ENCODE peak calls at places on chromosomes 1 and 21, in seven cellular contexts. C, H, Y, Z, M, Q and O are unnamed samples.

GRCh38 chr1:8113257-8114220 is 87.4 kb upstream of the ERRFI1 start:
- DNase-seq in C (no peak), H (peak), Y (no peak), Z (no peak), M (no peak), Q (no peak), O (no peak)

GRCh38 chr1:19028110-19028509 is 71.6 kb upstream of the IFFO2 start:
- DNase-seq in C (no peak), H (peak), Y (no peak), Z (no peak), M (no peak), Q (no peak), O (no peak)

GRCh38 chr1:15966081-15966955 is 9.6 kb downstream of the ZBTB17 start:
- DNase-seq in C (no peak), H (peak), Y (no peak), Z (no peak), M (no peak), Q (no peak), O (no peak)

GRCh38 chr1:23611601-23612327 is 52.5 kb upstream of the ID3 start:
- DNase-seq in C (no peak), H (no peak), Y (no peak), Z (no peak), M (peak), Q (no peak), O (no peak)

GRCh38 chr21:20968391-20968790 is 29.8 kb upstream of the NCAM2 start:
- DNase-seq in C (no peak), H (no peak), Y (no peak), Z (no peak), M (no peak), Q (no peak), O (no peak)

GRCh38 chr1:41810446-41810845 is 108.3 kb downstream of the HIVEP3 start:
- DNase-seq in C (no peak), H (no peak), Y (peak), Z (no peak), M (peak), Q (no peak), O (no peak)

GRCh38 chr1:177969825-177970371 is at the start of gene SEC16B:
- DNase-seq in C (no peak), H (no peak), Y (no peak), Z (no peak), M (no peak), Q (no peak), O (no peak)

GRCh38 chr1:186122837-186123236 is 252.2 kb downstream of the TPR start:
- DNase-seq in C (no peak), H (no peak), Y (no peak), Z (no peak), M (no peak), Q (no peak), O (peak)

GRCh38 chr1:45306319-45306718 is 20.4 kb upstream of the HPDL start:
- DNase-seq in C (no peak), H (no peak), Y (peak), Z (no peak), M (no peak), Q (no peak), O (no peak)

GRCh38 chr1:16248603-16249534 is 11.9 kb upstream of the CPLANE2 start:
- DNase-seq in C (peak), H (peak), Y (peak), Z (peak), M (peak), Q (peak), O (no peak)

DNA sequence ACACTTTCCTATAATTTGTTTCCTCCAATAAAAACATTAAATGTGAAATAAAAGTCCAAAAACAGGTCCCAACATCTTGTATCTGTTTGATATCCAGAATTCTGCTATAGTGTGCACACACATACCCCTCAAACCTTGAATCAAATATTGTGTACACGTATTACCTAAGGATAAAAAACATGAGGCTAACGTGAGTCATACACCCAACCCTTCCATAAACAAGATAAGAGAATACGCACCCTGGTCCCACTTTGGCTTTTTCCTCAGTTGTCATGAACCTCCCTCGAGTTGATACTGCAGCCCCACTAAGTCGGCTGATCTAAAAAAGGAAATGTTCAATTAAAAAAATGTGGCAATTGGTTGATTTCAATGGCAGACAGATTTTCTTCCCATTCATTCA is 5.2 kb downstream of the KHDC4 start:
- DNase-seq in C (no peak), H (no peak), Y (no peak), Z (no peak), M (no peak), Q (no peak), O (no peak)
- H3K27ac ChIP-seq in C (no peak), H (no peak), Y (no peak), Z (no peak), M (no peak), Q (no peak), O (no peak)

GRCh38 chr1:39160703-39161102 is 43.8 kb upstream of the MACF1 start:
- DNase-seq in C (no peak), H (no peak), Y (no peak), Z (no peak), M (no peak), Q (no peak), O (no peak)
- TF ChIP-seq CTCF in C (no peak), H (no peak), Y (peak), Z (no peak), M (no peak), Q (no peak), O (no peak)

DNA sequence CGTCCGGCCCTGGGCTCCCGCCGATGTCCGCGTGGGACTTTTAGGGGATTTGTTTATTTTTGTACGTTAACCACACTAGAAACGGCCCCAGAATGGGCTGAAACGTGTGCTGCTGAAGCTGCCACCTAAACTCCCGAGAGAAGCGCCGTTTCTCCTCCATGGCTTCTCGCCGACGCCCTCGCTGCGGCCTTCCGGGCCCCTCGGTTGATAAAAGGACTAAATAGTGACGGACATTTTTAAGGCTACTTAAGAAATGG is 678 bp upstream of the PTTG1IP start:
- DNase-seq in C (no peak), H (no peak), Y (no peak), Z (no peak), M (no peak), Q (no peak), O (no peak)
- H3K27ac ChIP-seq in C (peak), H (peak), Y (peak), Z (peak), M (peak), Q (peak), O (peak)

GRCh38 chr1:209885403-209886218 is 52.4 kb upstream of the SYT14 start:
- DNase-seq in C (no peak), H (no peak), Y (no peak), Z (no peak), M (no peak), Q (no peak), O (no peak)

GRCh38 chr1:209884665-209885117 is 53.3 kb upstream of the SYT14 start:
- DNase-seq in C (no peak), H (peak), Y (peak), Z (no peak), M (peak), Q (peak), O (no peak)

GRCh38 chr1:209883341-209883971 is 54.6 kb upstream of the SYT14 start:
- DNase-seq in C (no peak), H (no peak), Y (peak), Z (no peak), M (no peak), Q (no peak), O (no peak)

GRCh38 chr1:209884249-209884648 is 53.8 kb upstream of the SYT14 start:
- DNase-seq in C (no peak), H (no peak), Y (no peak), Z (no peak), M (no peak), Q (no peak), O (no peak)

GRCh38 chr1:209886219-209886536 is 51.8 kb upstream of the SYT14 start:
- DNase-seq in C (no peak), H (no peak), Y (no peak), Z (no peak), M (no peak), Q (no peak), O (no peak)
- TF ChIP-seq CTCF in C (no peak), H (no peak), Y (no peak), Z (no peak), M (no peak), Q (no peak), O (no peak)

DNA sequence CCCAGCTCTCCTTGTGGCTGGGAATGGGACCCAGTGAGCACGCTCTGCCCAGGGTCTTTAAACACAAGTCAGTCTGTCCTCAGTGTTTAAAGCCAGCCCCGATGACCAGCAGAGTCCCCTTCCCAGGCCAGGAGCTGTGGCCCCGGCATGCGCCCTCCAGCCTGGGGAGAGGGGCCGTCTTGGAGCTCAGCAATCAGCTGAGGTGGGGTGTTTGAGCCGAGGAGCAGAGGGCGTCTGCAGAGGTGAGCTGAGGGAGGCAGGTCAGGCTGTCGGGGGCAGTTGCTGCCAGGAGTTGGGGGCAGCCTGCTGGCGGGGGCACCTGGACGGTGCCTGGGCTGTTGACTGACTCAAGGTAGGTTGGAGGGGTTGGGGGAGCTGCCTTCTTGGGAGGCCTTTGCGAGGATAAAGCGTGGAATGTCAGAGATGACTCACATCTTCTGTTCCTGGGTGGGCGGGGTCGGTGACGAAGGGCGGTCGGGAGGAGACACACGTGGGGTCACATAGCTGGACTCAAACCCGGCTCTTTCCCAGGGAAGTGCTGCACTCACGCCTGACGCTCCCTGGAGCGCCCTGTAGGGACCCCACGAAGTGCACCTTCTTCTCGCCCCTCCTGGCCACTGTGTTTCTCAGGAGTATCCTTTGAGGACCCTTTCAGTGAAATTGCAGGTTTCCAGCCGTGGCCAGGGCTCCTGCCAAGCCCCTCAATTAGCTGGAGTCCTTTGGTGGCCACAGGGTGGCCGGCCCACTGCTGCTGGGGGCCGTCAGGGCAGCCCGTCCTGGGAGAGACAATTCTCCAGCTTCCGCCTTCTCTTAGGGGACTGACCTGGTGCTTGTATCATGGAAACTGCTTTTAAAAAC is 86.2 kb downstream of the SIK1 start:
- DNase-seq in C (no peak), H (no peak), Y (peak), Z (no peak), M (peak), Q (no peak), O (no peak)
- H3K27ac ChIP-seq in C (no peak), H (no peak), Y (no peak), Z (no peak), M (no peak), Q (no peak), O (no peak)

GRCh38 chr1:91513160-91513559 is 12.5 kb downstream of the CDC7 start:
- DNase-seq in C (no peak), H (no peak), Y (peak), Z (no peak), M (no peak), Q (no peak), O (no peak)
- TF ChIP-seq CTCF in C (peak), H (peak), Y (peak), Z (peak), M (peak), Q (peak), O (peak)

GRCh38 chr21:45468051-45468970 is 63.3 kb downstream of the COL18A1 start:
- DNase-seq in C (no peak), H (no peak), Y (no peak), Z (no peak), M (no peak), Q (no peak), O (no peak)

GRCh38 chr21:45467221-45467779 is 62.3 kb downstream of the COL18A1 start:
- DNase-seq in C (no peak), H (no peak), Y (no peak), Z (no peak), M (no peak), Q (no peak), O (no peak)

GRCh38 chr21:45470087-45470515 is 65.1 kb downstream of the COL18A1 start:
- DNase-seq in C (no peak), H (no peak), Y (peak), Z (no peak), M (no peak), Q (no peak), O (no peak)

GRCh38 chr21:45469273-45470086 is 64.5 kb downstream of the COL18A1 start:
- DNase-seq in C (no peak), H (no peak), Y (no peak), Z (no peak), M (no peak), Q (no peak), O (no peak)

DNA sequence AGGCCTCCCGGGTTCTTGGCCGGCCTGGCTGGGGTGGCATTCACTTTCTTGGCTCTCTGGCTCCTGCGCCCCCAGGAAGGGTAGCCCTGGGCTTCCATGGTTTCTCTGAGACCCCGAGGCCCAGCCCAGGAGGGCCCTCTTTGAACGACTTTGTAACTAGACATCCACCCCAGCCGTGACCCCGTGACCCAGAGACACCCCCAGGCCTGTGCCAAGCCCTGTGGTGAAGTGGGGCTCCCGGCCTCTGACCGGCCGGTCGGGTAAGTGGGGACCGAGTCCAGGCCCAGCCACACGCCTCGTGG is 64.0 kb downstream of the COL18A1 start:
- DNase-seq in C (no peak), H (no peak), Y (no peak), Z (no peak), M (no peak), Q (no peak), O (no peak)
- H3K27ac ChIP-seq in C (no peak), H (peak), Y (no peak), Z (peak), M (no peak), Q (no peak), O (no peak)

GRCh38 chr1:11072216-11072917 is 12.5 kb upstream of the SRM start:
- DNase-seq in C (no peak), H (no peak), Y (no peak), Z (no peak), M (no peak), Q (no peak), O (no peak)
- TF ChIP-seq CTCF in C (no peak), H (no peak), Y (no peak), Z (no peak), M (no peak), Q (no peak), O (no peak)

GRCh38 chr1:3857791-3858129 is 484 bp downstream of the DFFB start:
- DNase-seq in C (no peak), H (no peak), Y (no peak), Z (no peak), M (no peak), Q (no peak), O (no peak)
- H3K27ac ChIP-seq in C (no peak), H (peak), Y (peak), Z (peak), M (no peak), Q (peak), O (peak)